ENCODE peak calls at places on chromosomes 2 and 18, in six cellular contexts. K is progenitor cell of endocrine pancreas; T is left cardiac atrium; H is HCT116; Y is midbrain; A is stimulated activated CD8-positive, alpha-beta memory T cell treated with anti-CD3 and anti-CD28 coated beads, Interleukin-4, amount 100 ng/mL, for 1 hour. C is an unnamed sample.

GRCh38 chr2:238401539-238401938 is 25.2 kb upstream of the ASB1 start:
- DNase-seq in T (no peak), K (no peak), A (no peak), H (no peak), Y (no peak), C (no peak)

GRCh38 chr18:23244431-23244830 is 109.1 kb downstream of the CABLES1 start:
- DNase-seq in A (no peak), T (no peak), H (no peak), K (no peak), Y (no peak), C (no peak)

GRCh38 chr2:5250482-5250881 is 441.7 kb upstream of the SOX11 start:
- DNase-seq in K (no peak), T (no peak), A (no peak), Y (no peak), H (no peak), C (no peak)

GRCh38 chr2:201908901-201909300 is 102.6 kb downstream of the CDK15 start:
- DNase-seq in H (no peak), Y (peak), A (no peak), K (no peak), T (no peak), C (peak)

GRCh38 chr2:102070058-102070642 is 72.4 kb upstream of the IL1R1 start:
- DNase-seq in T (peak), Y (peak), A (no peak), H (no peak), K (no peak), C (no peak)

GRCh38 chr2:234333168-234334130 is 163.4 kb downstream of the ARL4C start:
- DNase-seq in K (no peak), T (no peak), A (no peak), H (no peak), Y (no peak), C (no peak)

GRCh38 chr2:96952016-96952750 is 34.2 kb downstream of the FAM178B start:
- DNase-seq in H (no peak), Y (no peak), K (no peak), T (no peak), A (no peak), C (no peak)

GRCh38 chr2:46849741-46850474 is 65.7 kb downstream of the MCFD2 start:
- DNase-seq in T (peak), H (no peak), K (no peak), Y (no peak), A (no peak), C (no peak)